ENCODE peak calls at places on chromosomes 3 and 15, in five cellular contexts. N is mucosa of descending colon, S is B cell, R is hepatic stellate cell, Y is hippocampal formation. L is an unnamed sample.

GRCh38 chr15:38547255-38547997 is 17.2 kb downstream of the RASGRP1 start:
- DNase-seq in N (no peak), S (no peak), R (no peak), Y (no peak), L (no peak)

GRCh38 chr15:63238796-63239195 is 38.6 kb upstream of the APH1B start:
- DNase-seq in N (no peak), S (no peak), R (no peak), Y (no peak), L (peak)

GRCh38 chr3:38989932-38990510 is 61.7 kb downstream of the SCN11A start:
- DNase-seq in N (no peak), S (no peak), R (no peak), Y (no peak), L (no peak)

GRCh38 chr3:34683851-34684250 is 885.4 kb downstream of the PDCD6IP start:
- DNase-seq in N (no peak), S (no peak), R (no peak), Y (peak), L (peak)

GRCh38 chr3:151152626-151153025 is 50.4 kb downstream of the GPR171 start:
- DNase-seq in N (no peak), S (no peak), R (no peak), Y (no peak), L (no peak)

GRCh38 chr3:88141458-88142083 is 8.2 kb upstream of the C3orf38 start:
- DNase-seq in N (no peak), S (no peak), R (peak), Y (no peak), L (no peak)

GRCh38 chr3:55485208-55485791 is 1.8 kb downstream of the WNT5A start:
- DNase-seq in N (peak), S (no peak), R (peak), Y (peak), L (peak)

GRCh38 chr15:65646486-65646885 is 24.7 kb downstream of the SLC24A1 start:
- DNase-seq in N (no peak), S (no peak), R (peak), Y (no peak), L (no peak)

GRCh38 chr3:20680990-20681628 is 495.1 kb upstream of the SGO1 start:
- DNase-seq in N (no peak), S (no peak), R (no peak), Y (no peak), L (no peak)

GRCh38 chr3:27840807-27841594 is 118.9 kb upstream of the EOMES start:
- DNase-seq in N (no peak), S (no peak), R (no peak), Y (no peak), L (no peak)

GRCh38 chr3:181952221-181952620 is 240.5 kb downstream of the SOX2 start:
- DNase-seq in N (no peak), S (no peak), R (no peak), Y (no peak), L (no peak)

GRCh38 chr15:38868326-38869114 is 303.9 kb upstream of the RASGRP1 start:
- DNase-seq in N (peak), S (no peak), R (peak), Y (no peak), L (no peak)

GRCh38 chr15:25773248-25773647 is 89.9 kb downstream of the ATP10A start:
- DNase-seq in N (no peak), S (no peak), R (no peak), Y (no peak), L (no peak)

GRCh38 chr3:1251282-1252060 is 158.6 kb downstream of the CNTN6 start:
- DNase-seq in N (no peak), S (no peak), R (no peak), Y (no peak), L (no peak)